ENCODE peak calls at places on chromosomes 11 and 22, in five cellular contexts. One of them, this sample, is unnamed.

GRCh38 chr11:96332236-96332761 is 10.7 kb downstream of the MAML2 start:
- DNase-seq in Peyer's patch: no peak
- DNase-seq in Panc1: no peak
- DNase-seq in pancreas: no peak
- DNase-seq in brain microvascular endothelial cell: no peak
- DNase-seq in this sample: no peak

GRCh38 chr22:26606611-26607010 is 11.2 kb downstream of the CRYBB1 start:
- DNase-seq in Panc1: no peak
- DNase-seq in Peyer's patch: no peak
- DNase-seq in pancreas: no peak
- DNase-seq in brain microvascular endothelial cell: peak
- DNase-seq in this sample: peak

GRCh38 chr11:65432133-65432650 is 9.6 kb downstream of the NEAT1 start:
- DNase-seq in Peyer's patch: no peak
- DNase-seq in Panc1: no peak
- DNase-seq in brain microvascular endothelial cell: no peak
- DNase-seq in pancreas: no peak
- DNase-seq in this sample: peak

GRCh38 chr11:120590472-120590871 is 78.9 kb downstream of the GRIK4 start:
- DNase-seq in brain microvascular endothelial cell: no peak
- DNase-seq in Peyer's patch: no peak
- DNase-seq in Panc1: no peak
- DNase-seq in pancreas: no peak
- DNase-seq in this sample: no peak

GRCh38 chr11:108880510-108880909 is 215.6 kb downstream of the DDX10 start:
- DNase-seq in brain microvascular endothelial cell: no peak
- DNase-seq in Panc1: no peak
- DNase-seq in pancreas: no peak
- DNase-seq in Peyer's patch: no peak
- DNase-seq in this sample: peak

GRCh38 chr11:60169264-60169915 is 13.5 kb downstream of the MS4A6A start:
- DNase-seq in Peyer's patch: peak
- DNase-seq in pancreas: peak
- DNase-seq in brain microvascular endothelial cell: peak
- DNase-seq in Panc1: peak
- DNase-seq in this sample: peak

GRCh38 chr11:86932942-86933875 is 22.0 kb downstream of the FZD4 start:
- DNase-seq in Panc1: no peak
- DNase-seq in pancreas: no peak
- DNase-seq in Peyer's patch: no peak
- DNase-seq in brain microvascular endothelial cell: no peak
- DNase-seq in this sample: no peak

GRCh38 chr11:78961186-78961782 is 386.6 kb upstream of the NARS2 start:
- DNase-seq in pancreas: no peak
- DNase-seq in brain microvascular endothelial cell: no peak
- DNase-seq in Panc1: no peak
- DNase-seq in Peyer's patch: no peak
- DNase-seq in this sample: peak

GRCh38 chr11:8333431-8334401 is 70.0 kb upstream of the LMO1 start:
- DNase-seq in Peyer's patch: no peak
- DNase-seq in pancreas: no peak
- DNase-seq in Panc1: no peak
- DNase-seq in brain microvascular endothelial cell: peak
- DNase-seq in this sample: peak

GRCh38 chr11:24861440-24861839 is 364.6 kb downstream of the LUZP2 start:
- DNase-seq in Panc1: no peak
- DNase-seq in brain microvascular endothelial cell: no peak
- DNase-seq in pancreas: no peak
- DNase-seq in Peyer's patch: no peak
- DNase-seq in this sample: no peak

GRCh38 chr11:2700415-2701211 is 819 bp upstream of the KCNQ1OT1 start:
- DNase-seq in brain microvascular endothelial cell: no peak
- DNase-seq in Panc1: no peak
- DNase-seq in pancreas: peak
- DNase-seq in Peyer's patch: peak
- DNase-seq in this sample: no peak

GRCh38 chr11:127470485-127470884 is 469.9 kb upstream of the KIRREL3 start:
- DNase-seq in Panc1: peak
- DNase-seq in brain microvascular endothelial cell: no peak
- DNase-seq in Peyer's patch: peak
- DNase-seq in pancreas: no peak
- DNase-seq in this sample: no peak

GRCh38 chr22:37501610-37502341 is 15.6 kb upstream of the MFNG start:
- DNase-seq in brain microvascular endothelial cell: peak
- DNase-seq in Peyer's patch: peak
- DNase-seq in Panc1: no peak
- DNase-seq in pancreas: peak
- DNase-seq in this sample: peak

GRCh38 chr11:131423715-131424114 is 53.3 kb downstream of the NTM start:
- DNase-seq in Panc1: no peak
- DNase-seq in brain microvascular endothelial cell: no peak
- DNase-seq in Peyer's patch: no peak
- DNase-seq in pancreas: no peak
- DNase-seq in this sample: no peak

GRCh38 chr11:75031224-75031753 is 42.6 kb downstream of the NEU3 start:
- DNase-seq in Peyer's patch: no peak
- DNase-seq in brain microvascular endothelial cell: peak
- DNase-seq in Panc1: no peak
- DNase-seq in pancreas: no peak
- DNase-seq in this sample: peak

GRCh38 chr22:23213581-23214341 is 33.5 kb downstream of the BCR start:
- DNase-seq in brain microvascular endothelial cell: no peak
- DNase-seq in Peyer's patch: no peak
- DNase-seq in Panc1: no peak
- DNase-seq in pancreas: no peak
- DNase-seq in this sample: no peak

GRCh38 chr22:50481440-50482106 is at the start of gene ADM2:
- DNase-seq in brain microvascular endothelial cell: no peak
- DNase-seq in pancreas: peak
- DNase-seq in Panc1: no peak
- DNase-seq in Peyer's patch: peak
- DNase-seq in this sample: no peak

GRCh38 chr11:83680351-83680750 is 394.2 kb upstream of the CCDC90B start:
- DNase-seq in pancreas: no peak
- DNase-seq in Peyer's patch: no peak
- DNase-seq in Panc1: no peak
- DNase-seq in brain microvascular endothelial cell: no peak
- DNase-seq in this sample: no peak

GRCh38 chr22:22884888-22885840 is 2.5 kb upstream of the IGLL5 start:
- DNase-seq in pancreas: no peak
- DNase-seq in Panc1: no peak
- DNase-seq in Peyer's patch: peak
- DNase-seq in brain microvascular endothelial cell: no peak
- DNase-seq in this sample: no peak

GRCh38 chr22:32499666-32500065 is 25.1 kb downstream of the FBXO7 start:
- DNase-seq in pancreas: no peak
- DNase-seq in Peyer's patch: no peak
- DNase-seq in Panc1: no peak
- DNase-seq in brain microvascular endothelial cell: no peak
- DNase-seq in this sample: no peak

GRCh38 chr22:50274311-50274710 is 4.1 kb upstream of the MAPK11 start:
- DNase-seq in Panc1: no peak
- DNase-seq in brain microvascular endothelial cell: peak
- DNase-seq in Peyer's patch: peak
- DNase-seq in pancreas: no peak
- DNase-seq in this sample: peak

GRCh38 chr11:118156531-118157185 is 4.0 kb upstream of the SCN4B start:
- DNase-seq in Panc1: no peak
- DNase-seq in pancreas: no peak
- DNase-seq in brain microvascular endothelial cell: no peak
- DNase-seq in Peyer's patch: no peak
- DNase-seq in this sample: no peak

GRCh38 chr11:19088791-19089190 is 28.2 kb upstream of the ZDHHC13 start:
- DNase-seq in Panc1: no peak
- DNase-seq in brain microvascular endothelial cell: no peak
- DNase-seq in Peyer's patch: no peak
- DNase-seq in pancreas: no peak
- DNase-seq in this sample: no peak

GRCh38 chr11:126722006-126722736 is 278.4 kb downstream of the KIRREL3 start:
- DNase-seq in pancreas: no peak
- DNase-seq in Panc1: no peak
- DNase-seq in Peyer's patch: no peak
- DNase-seq in brain microvascular endothelial cell: no peak
- DNase-seq in this sample: no peak

GRCh38 chr22:45743687-45744086 is 72.1 kb downstream of the ATXN10 start:
- DNase-seq in Panc1: no peak
- DNase-seq in brain microvascular endothelial cell: no peak
- DNase-seq in pancreas: no peak
- DNase-seq in Peyer's patch: no peak
- DNase-seq in this sample: no peak

GRCh38 chr11:63240098-63240497 is 3.3 kb downstream of the SLC22A25 start:
- DNase-seq in brain microvascular endothelial cell: no peak
- DNase-seq in Panc1: no peak
- DNase-seq in Peyer's patch: no peak
- DNase-seq in pancreas: no peak
- DNase-seq in this sample: no peak

GRCh38 chr11:11555228-11555627 is 66.6 kb downstream of the GALNT18 start:
- DNase-seq in pancreas: peak
- DNase-seq in Panc1: no peak
- DNase-seq in brain microvascular endothelial cell: no peak
- DNase-seq in Peyer's patch: no peak
- DNase-seq in this sample: no peak

GRCh38 chr11:11558826-11559225 is 63.0 kb downstream of the GALNT18 start:
- DNase-seq in brain microvascular endothelial cell: no peak
- DNase-seq in Panc1: no peak
- DNase-seq in Peyer's patch: no peak
- DNase-seq in pancreas: no peak
- DNase-seq in this sample: no peak

GRCh38 chr11:11563193-11563592 is 58.6 kb downstream of the GALNT18 start:
- DNase-seq in brain microvascular endothelial cell: no peak
- DNase-seq in pancreas: no peak
- DNase-seq in Peyer's patch: no peak
- DNase-seq in Panc1: no peak
- DNase-seq in this sample: no peak

GRCh38 chr11:11553595-11553994 is 68.2 kb downstream of the GALNT18 start:
- DNase-seq in Panc1: no peak
- DNase-seq in brain microvascular endothelial cell: no peak
- DNase-seq in Peyer's patch: no peak
- DNase-seq in pancreas: no peak
- DNase-seq in this sample: no peak

DNA sequence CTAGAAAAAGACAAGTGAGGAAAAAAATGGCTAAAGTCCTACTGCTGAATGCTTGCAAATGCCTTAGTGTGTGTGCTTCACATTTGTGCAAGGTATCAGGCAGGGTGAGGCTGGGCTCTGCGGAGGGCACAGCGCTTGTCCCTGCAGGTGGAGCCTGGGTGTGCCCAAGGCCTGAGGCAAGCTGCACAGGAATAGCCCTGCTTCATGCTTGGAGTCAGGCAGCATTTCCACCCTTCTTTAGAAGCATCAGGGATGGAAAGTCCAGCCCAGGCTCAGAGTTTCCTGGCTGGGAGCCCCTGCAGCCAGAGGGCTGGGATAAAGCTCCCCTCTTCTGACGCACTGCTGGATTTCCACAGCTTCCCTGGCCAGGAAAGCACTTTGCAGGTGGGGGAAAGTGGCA is 63.5 kb downstream of the GALNT18 start:
- DNase-seq in brain microvascular endothelial cell: no peak
- DNase-seq in Peyer's patch: no peak
- DNase-seq in Panc1: no peak
- DNase-seq in pancreas: no peak
- DNase-seq in this sample: no peak
- H3K4me3 ChIP-seq in brain microvascular endothelial cell: no peak
- H3K4me3 ChIP-seq in Peyer's patch: no peak
- H3K4me3 ChIP-seq in Panc1: no peak
- H3K4me3 ChIP-seq in pancreas: no peak
- H3K4me3 ChIP-seq in this sample: no peak

GRCh38 chr11:6640985-6641701 is 14.5 kb downstream of the DCHS1 start:
- DNase-seq in brain microvascular endothelial cell: no peak
- DNase-seq in pancreas: no peak
- DNase-seq in Panc1: no peak
- DNase-seq in Peyer's patch: no peak
- DNase-seq in this sample: no peak

GRCh38 chr11:6640036-6640984 is 15.3 kb downstream of the DCHS1 start:
- DNase-seq in Peyer's patch: no peak
- DNase-seq in brain microvascular endothelial cell: no peak
- DNase-seq in Panc1: no peak
- DNase-seq in pancreas: peak
- DNase-seq in this sample: no peak

GRCh38 chr11:6636480-6636879 is 17.3 kb upstream of the TPP1 start:
- DNase-seq in Panc1: no peak
- DNase-seq in Peyer's patch: no peak
- DNase-seq in pancreas: no peak
- DNase-seq in brain microvascular endothelial cell: no peak
- DNase-seq in this sample: no peak

GRCh38 chr11:6637871-6638270 is 17.7 kb downstream of the DCHS1 start:
- DNase-seq in Peyer's patch: no peak
- DNase-seq in pancreas: peak
- DNase-seq in brain microvascular endothelial cell: no peak
- DNase-seq in Panc1: no peak
- DNase-seq in this sample: peak

DNA sequence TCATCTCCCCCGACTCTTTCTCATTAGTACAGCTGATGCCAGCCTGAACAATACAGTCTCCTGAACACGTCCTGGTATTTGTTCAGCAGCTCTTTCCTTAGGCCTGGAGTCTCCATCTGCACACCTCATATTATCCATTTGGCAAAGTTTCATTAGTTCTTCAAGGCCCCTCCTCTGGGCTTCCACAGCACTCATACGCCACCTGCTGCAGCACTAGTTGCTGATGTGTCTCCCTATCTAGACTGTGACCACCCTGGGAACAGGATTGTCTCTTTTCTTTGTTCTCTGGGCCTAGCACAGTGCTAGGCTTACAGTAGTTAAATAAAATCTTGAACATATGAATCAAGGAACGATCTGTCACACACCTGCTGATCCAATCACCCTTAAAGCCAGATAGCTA is 17.2 kb downstream of the DCHS1 start:
- DNase-seq in brain microvascular endothelial cell: no peak
- DNase-seq in Peyer's patch: no peak
- DNase-seq in pancreas: no peak
- DNase-seq in Panc1: no peak
- DNase-seq in this sample: peak
- H3K4me3 ChIP-seq in brain microvascular endothelial cell: no peak
- H3K4me3 ChIP-seq in Peyer's patch: no peak
- H3K4me3 ChIP-seq in pancreas: no peak
- H3K4me3 ChIP-seq in Panc1: no peak
- H3K4me3 ChIP-seq in this sample: no peak

GRCh38 chr22:29314537-29315285 is 786 bp downstream of the RASL10A start:
- DNase-seq in Peyer's patch: no peak
- DNase-seq in pancreas: no peak
- DNase-seq in brain microvascular endothelial cell: no peak
- DNase-seq in Panc1: no peak
- DNase-seq in this sample: no peak
- H3K4me3 ChIP-seq in Peyer's patch: peak
- H3K4me3 ChIP-seq in pancreas: peak
- H3K4me3 ChIP-seq in brain microvascular endothelial cell: no peak
- H3K4me3 ChIP-seq in Panc1: peak
- H3K4me3 ChIP-seq in this sample: peak

DNA sequence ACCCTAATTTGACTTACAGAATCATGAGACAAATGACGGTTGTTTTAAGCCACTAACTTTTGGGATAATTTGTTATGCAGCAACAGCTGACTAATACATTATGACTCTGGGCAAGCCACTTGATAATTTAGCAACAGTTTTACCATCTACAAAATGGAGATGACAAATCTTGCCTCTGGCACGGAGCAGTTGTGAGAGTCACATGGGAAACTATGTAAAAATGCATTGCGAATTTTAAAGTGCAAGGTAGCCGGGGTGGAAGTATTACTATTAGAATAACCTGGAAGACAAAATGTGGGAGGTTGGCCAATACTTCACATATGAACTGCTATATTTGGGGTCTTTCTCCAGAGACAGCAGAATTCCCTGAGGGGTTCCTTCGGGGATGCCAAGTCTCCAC is 328.7 kb downstream of the CTTN start:
- DNase-seq in Panc1: no peak
- DNase-seq in Peyer's patch: no peak
- DNase-seq in pancreas: no peak
- DNase-seq in brain microvascular endothelial cell: no peak
- DNase-seq in this sample: no peak
- H3K4me3 ChIP-seq in Panc1: no peak
- H3K4me3 ChIP-seq in Peyer's patch: no peak
- H3K4me3 ChIP-seq in pancreas: no peak
- H3K4me3 ChIP-seq in brain microvascular endothelial cell: no peak
- H3K4me3 ChIP-seq in this sample: no peak

This sample was measured in choroid plexus epithelial cell.